ENCODE peak calls at places on chromosomes 1 and 21, in ten cellular contexts. Y, C, A, W, T, K, P, F, M and H are unnamed samples.

GRCh38 chr21:39001341-39001740 is 181.9 kb downstream of the PSMG1 start:
- DNase-seq in Y (no peak), K (no peak), A (no peak), C (no peak), T (no peak), W (no peak), M (no peak), P (no peak), F (no peak), H (no peak)

GRCh38 chr21:45386336-45386727 is 18.6 kb upstream of the COL18A1 start:
- DNase-seq in P (no peak), C (no peak), A (peak), F (no peak), K (no peak), T (no peak), W (no peak), Y (no peak), M (no peak), H (no peak)

GRCh38 chr1:176896216-176896615 is 268.3 kb downstream of the ASTN1 start:
- DNase-seq in Y (no peak), A (no peak), K (no peak), F (no peak), M (no peak), T (no peak), P (no peak), C (no peak), W (no peak), H (no peak)

GRCh38 chr1:201539561-201540404 is 856 bp downstream of the NAV1 start:
- DNase-seq in A (peak), Y (peak), F (peak), T (peak), M (no peak), C (no peak), P (no peak), K (no peak), W (peak), H (no peak)

GRCh38 chr1:7341145-7341900 is 429.8 kb upstream of the VAMP3 start:
- DNase-seq in A (no peak), Y (peak), K (no peak), T (no peak), M (no peak), C (no peak), P (no peak), W (no peak), F (no peak), H (no peak)

GRCh38 chr1:150233359-150234308 is 2.3 kb downstream of the ANP32E start:
- DNase-seq in K (peak), A (no peak), F (peak), C (no peak), W (peak), P (peak), Y (peak), M (no peak), T (peak), H (peak)

GRCh38 chr1:94327001-94327685 is 89.8 kb upstream of the ARHGAP29 start:
- DNase-seq in P (no peak), M (peak), Y (peak), W (peak), K (no peak), A (peak), C (no peak), F (peak), T (peak), H (no peak)

GRCh38 chr1:59967141-59967697 is 40.6 kb upstream of the CYP2J2 start:
- DNase-seq in M (no peak), F (peak), W (no peak), K (no peak), A (no peak), Y (no peak), P (no peak), C (no peak), T (no peak), H (no peak)

GRCh38 chr21:18987515-18988026 is 584.0 kb upstream of the TMPRSS15 start:
- DNase-seq in P (no peak), K (no peak), W (no peak), Y (no peak), C (no peak), T (no peak), F (no peak), A (no peak), M (no peak), H (no peak)

GRCh38 chr1:236552901-236553300 is 29.1 kb downstream of the LGALS8 start:
- DNase-seq in A (no peak), C (no peak), K (no peak), T (no peak), M (no peak), Y (no peak), W (no peak), P (no peak), F (no peak), H (no peak)

GRCh38 chr21:29661672-29662442 is 277.9 kb downstream of the GRIK1 start:
- DNase-seq in P (no peak), M (no peak), F (no peak), W (no peak), Y (no peak), C (no peak), T (no peak), A (no peak), K (no peak), H (no peak)

GRCh38 chr21:29669416-29669815 is 270.4 kb downstream of the GRIK1 start:
- DNase-seq in A (no peak), W (no peak), Y (no peak), K (no peak), T (no peak), M (no peak), F (no peak), C (no peak), P (no peak), H (no peak)

GRCh38 chr21:29670228-29670627 is 269.6 kb downstream of the GRIK1 start:
- DNase-seq in W (no peak), A (no peak), K (no peak), T (no peak), P (no peak), C (no peak), Y (no peak), F (no peak), M (no peak), H (no peak)

GRCh38 chr21:29660047-29660720 is 279.6 kb downstream of the GRIK1 start:
- DNase-seq in F (no peak), M (no peak), C (no peak), K (no peak), T (no peak), Y (no peak), A (no peak), W (no peak), P (no peak), H (no peak)

DNA sequence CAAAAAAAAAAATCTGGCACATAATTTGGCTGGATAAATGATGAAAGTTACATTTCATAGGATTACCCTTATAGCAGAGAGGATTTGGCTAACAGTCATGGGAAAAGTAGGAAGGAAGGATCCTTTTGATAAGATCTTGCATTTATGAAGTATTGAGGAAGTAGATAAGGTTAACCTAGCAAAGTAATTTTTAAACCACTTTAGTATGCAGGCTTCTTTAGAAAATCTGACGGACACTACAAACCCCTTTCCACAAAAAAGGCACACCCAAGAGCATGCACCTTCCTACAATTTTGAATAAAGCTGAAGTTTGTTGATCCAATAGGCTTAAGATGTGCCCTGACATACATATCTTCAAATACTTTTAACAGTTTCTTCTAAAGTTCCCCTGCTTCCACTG is 275.2 kb downstream of the GRIK1 start:
- DNase-seq in F (no peak), M (no peak), C (no peak), T (no peak), K (no peak), W (no peak), A (no peak), Y (no peak), P (no peak), H (no peak)
- H3K4me3 ChIP-seq in F (no peak), M (no peak), C (no peak), T (no peak), K (no peak), W (no peak), A (no peak), Y (no peak), P (no peak), H (no peak)

DNA sequence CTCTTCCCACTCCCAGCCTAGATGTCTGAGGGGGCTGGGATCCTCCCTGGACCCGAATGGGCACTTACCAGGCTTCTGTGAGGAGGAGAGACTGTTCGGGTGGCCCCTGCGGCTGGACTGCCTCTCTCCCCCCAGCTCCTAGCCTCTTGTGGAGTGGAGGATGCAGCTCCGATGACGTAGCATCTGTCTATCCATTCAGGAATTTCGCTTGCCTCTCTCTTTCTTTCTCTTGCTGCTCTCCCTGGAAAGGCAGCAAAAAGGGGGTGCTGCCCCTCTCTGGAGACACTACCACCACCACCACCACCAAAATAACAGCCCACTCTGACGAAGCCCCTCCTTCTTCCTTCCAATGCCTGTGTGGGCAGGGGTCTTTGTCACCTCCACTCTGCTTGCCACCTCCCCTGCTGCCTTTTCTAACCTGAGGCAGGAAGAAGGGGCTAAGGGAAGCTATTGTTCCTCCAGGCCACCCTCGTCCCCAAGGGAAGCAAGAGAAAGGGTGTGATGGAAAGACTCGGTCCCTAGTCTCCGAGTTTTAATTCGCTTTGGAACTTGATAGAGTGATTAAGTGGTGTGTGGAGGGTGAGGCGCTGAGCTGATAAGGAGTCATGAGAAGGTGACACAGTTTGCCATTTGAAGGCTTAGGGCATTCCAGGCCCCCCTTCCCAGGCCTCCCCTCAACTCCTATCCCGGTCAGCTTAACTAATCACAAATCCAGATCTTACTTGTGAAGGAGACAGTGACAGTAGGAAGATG is 60.5 kb downstream of the RHBG start:
- DNase-seq in P (no peak), F (peak), T (no peak), A (no peak), M (no peak), C (no peak), K (no peak), Y (no peak), W (no peak), H (no peak)
- H3K4me3 ChIP-seq in P (no peak), F (no peak), T (no peak), A (no peak), M (no peak), C (no peak), K (no peak), Y (no peak), W (no peak), H (no peak)

GRCh38 chr1:42379794-42380616 is 587 bp upstream of the RIMKLA start:
- DNase-seq in F (peak), Y (no peak), A (no peak), W (no peak), M (no peak), C (no peak), K (no peak), P (no peak), T (peak), H (peak)
- H3K4me3 ChIP-seq in F (peak), Y (peak), A (peak), W (peak), M (peak), C (peak), K (peak), P (peak), T (no peak), H (no peak)

GRCh38 chr1:230682882-230683610 is 30.9 kb downstream of the AGT start:
- DNase-seq in F (no peak), T (no peak), A (no peak), W (no peak), P (peak), C (no peak), K (no peak), Y (no peak), M (no peak), H (no peak)

GRCh38 chr1:230680300-230681025 is 33.5 kb downstream of the AGT start:
- DNase-seq in M (no peak), A (no peak), F (no peak), K (no peak), P (no peak), T (no peak), Y (no peak), C (no peak), W (no peak), H (no peak)

GRCh38 chr1:230684146-230684545 is 29.8 kb downstream of the AGT start:
- DNase-seq in P (no peak), M (no peak), C (no peak), F (no peak), A (no peak), T (no peak), W (no peak), K (no peak), Y (no peak), H (no peak)

GRCh38 chr1:230681599-230681998 is 32.3 kb downstream of the AGT start:
- DNase-seq in K (no peak), C (peak), A (no peak), P (no peak), F (no peak), Y (no peak), T (peak), M (no peak), W (no peak), H (no peak)

DNA sequence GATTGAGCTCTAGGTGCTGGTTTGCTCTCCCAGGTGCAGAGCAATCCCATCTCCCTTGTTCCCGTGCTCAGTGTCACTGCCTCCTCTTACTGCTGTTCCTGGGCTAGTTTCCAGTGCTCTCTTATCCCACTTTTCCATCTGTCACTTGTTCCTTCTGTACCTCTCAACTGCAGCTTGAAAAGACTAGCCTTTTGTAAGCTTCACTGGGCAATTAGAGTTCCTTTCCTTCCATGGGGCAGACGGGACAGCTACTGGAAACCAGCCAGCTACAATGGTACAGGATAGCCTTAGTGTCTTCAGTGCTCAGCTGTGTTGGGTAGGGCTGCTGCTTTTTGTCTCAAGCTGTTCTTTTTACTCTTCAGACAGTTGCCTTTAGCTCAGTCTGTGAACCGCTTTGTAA is 31.6 kb downstream of the AGT start:
- DNase-seq in A (no peak), C (no peak), K (no peak), M (no peak), P (no peak), T (peak), W (no peak), Y (no peak), F (no peak), H (no peak)
- H3K4me3 ChIP-seq in A (no peak), C (no peak), K (no peak), M (no peak), P (no peak), T (no peak), W (no peak), Y (no peak), F (no peak), H (no peak)

DNA sequence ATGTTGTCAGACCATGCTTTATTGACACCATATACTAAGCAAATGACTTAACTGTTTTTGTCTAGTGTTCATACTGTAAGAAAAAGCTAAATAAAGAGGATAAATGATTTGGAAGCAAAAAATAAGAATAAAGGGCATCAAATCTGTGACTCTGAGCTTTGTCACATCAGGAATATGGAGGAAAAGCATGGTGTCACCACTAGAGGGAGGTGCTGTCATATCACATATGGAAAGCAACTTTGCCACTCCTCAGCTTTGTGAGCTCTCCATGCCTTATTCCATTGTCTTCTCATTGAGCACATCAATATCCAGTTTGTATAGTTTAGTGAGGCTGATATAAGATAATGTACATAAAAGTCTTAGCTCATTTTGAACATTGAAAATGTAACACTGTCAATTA is 20.8 kb upstream of the GBP1 start:
- DNase-seq in C (peak), M (peak), A (no peak), W (no peak), F (no peak), K (peak), Y (peak), T (no peak), P (peak), H (no peak)
- H3K4me3 ChIP-seq in C (no peak), M (no peak), A (no peak), W (no peak), F (no peak), K (no peak), Y (no peak), T (no peak), P (no peak), H (no peak)

GRCh38 chr21:46662367-46662654 is 26.8 kb downstream of the PRMT2 start:
- DNase-seq in M (no peak), T (no peak), K (no peak), P (no peak), F (no peak), Y (no peak), W (no peak), C (no peak), A (no peak), H (no peak)
- H3K4me3 ChIP-seq in M (peak), T (no peak), K (no peak), P (no peak), F (no peak), Y (no peak), W (no peak), C (peak), A (no peak), H (no peak)

GRCh38 chr1:11923069-11923826 is 3.0 kb downstream of the KIAA2013 start:
- DNase-seq in M (no peak), A (no peak), W (no peak), T (no peak), Y (no peak), K (no peak), P (no peak), C (no peak), F (no peak), H (no peak)

GRCh38 chr1:11924334-11925195 is 1.7 kb downstream of the KIAA2013 start:
- DNase-seq in M (no peak), C (no peak), K (no peak), Y (peak), W (no peak), P (no peak), A (no peak), F (no peak), T (no peak), H (no peak)

GRCh38 chr1:11925938-11926292 is 312 bp downstream of the KIAA2013 start:
- DNase-seq in A (no peak), P (peak), C (no peak), F (no peak), K (no peak), M (no peak), Y (peak), T (no peak), W (no peak), H (no peak)

GRCh38 chr1:11921022-11921421 is 5.2 kb downstream of the KIAA2013 start:
- DNase-seq in M (no peak), T (no peak), K (no peak), P (no peak), Y (no peak), W (no peak), F (peak), A (no peak), C (no peak), H (no peak)

DNA sequence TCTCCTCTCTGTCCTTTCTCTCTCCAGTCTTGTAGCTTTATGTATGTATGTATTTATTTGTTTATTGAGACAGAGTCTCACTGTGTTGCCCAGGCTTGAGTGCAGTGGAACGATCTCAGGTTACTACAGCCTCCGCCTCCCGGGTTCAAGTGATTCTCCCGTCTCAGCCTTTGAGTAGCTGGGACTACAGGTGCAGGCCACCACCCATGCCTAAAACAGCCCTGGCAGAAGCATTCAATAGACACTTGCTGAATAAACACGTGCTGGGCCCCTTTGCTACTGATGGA is 2.5 kb downstream of the KIAA2013 start:
- DNase-seq in A (no peak), T (no peak), C (no peak), P (no peak), Y (no peak), W (no peak), K (no peak), F (no peak), M (no peak), H (no peak)
- H3K4me3 ChIP-seq in A (peak), T (no peak), C (no peak), P (no peak), Y (no peak), W (no peak), K (no peak), F (no peak), M (peak), H (peak)

GRCh38 chr1:85307987-85308836 is 31.8 kb upstream of the BCL10 start:
- DNase-seq in K (peak), A (peak), C (peak), Y (peak), M (peak), T (peak), P (peak), F (peak), W (peak), H (peak)
- H3K4me3 ChIP-seq in K (no peak), A (no peak), C (peak), Y (no peak), M (no peak), T (no peak), P (no peak), F (no peak), W (no peak), H (peak)